ENCODE peak calls at places on chromosomes 16 and 17, in four cellular contexts. M is transverse colon, S is ovary, Y is sigmoid colon. U is an unnamed sample.

GRCh38 chr17:41009301-41009760 is 403 bp upstream of the KRTAP3-1 start:
- DNase-seq in M (no peak), S (no peak), Y (no peak), U (no peak)

GRCh38 chr17:32746698-32747097 is 130.2 kb downstream of the MYO1D start:
- DNase-seq in M (no peak), S (no peak), Y (no peak), U (no peak)

GRCh38 chr17:35764123-35764991 is 3.7 kb downstream of the C17orf50 start:
- DNase-seq in M (peak), S (peak), Y (peak), U (peak)

GRCh38 chr17:37512442-37513070 is 22.9 kb downstream of the DUSP14 start:
- DNase-seq in M (no peak), S (no peak), Y (no peak), U (no peak)

GRCh38 chr17:46942441-46943217 is 19.7 kb downstream of the GOSR2 start:
- DNase-seq in M (peak), S (peak), Y (no peak), U (no peak)

GRCh38 chr16:84726670-84727467 is 27.1 kb downstream of the USP10 start:
- DNase-seq in M (peak), S (no peak), Y (peak), U (no peak)

GRCh38 chr17:3735515-3735914 is 11.8 kb downstream of the HASPIN start:
- DNase-seq in M (no peak), S (no peak), Y (no peak), U (no peak)

GRCh38 chr16:80804061-80804450 is 342 bp downstream of the CDYL2 start:
- DNase-seq in M (peak), S (no peak), Y (no peak), U (no peak)

GRCh38 chr17:876272-876671 is 94.1 kb downstream of the MRM3 start:
- DNase-seq in M (no peak), S (no peak), Y (no peak), U (no peak)

GRCh38 chr16:75024591-75024990 is 25.8 kb downstream of the ZNRF1 start:
- DNase-seq in M (no peak), S (no peak), Y (no peak), U (no peak)

GRCh38 chr17:7440823-7441174 is 1.5 kb downstream of the FGF11 start:
- DNase-seq in M (peak), S (no peak), Y (no peak), U (no peak)

GRCh38 chr16:12184419-12184831 is 207.9 kb downstream of the SNX29 start:
- DNase-seq in M (no peak), S (no peak), Y (no peak), U (no peak)

GRCh38 chr16:23061669-23062068 is 87.6 kb downstream of the USP31 start:
- DNase-seq in M (no peak), S (no peak), Y (no peak), U (no peak)

GRCh38 chr16:15958703-15959348 is 9.4 kb downstream of the ABCC1 start:
- DNase-seq in M (no peak), S (no peak), Y (no peak), U (no peak)

GRCh38 chr17:77467513-77467912 is 326.7 kb downstream of the SEC14L1 start:
- DNase-seq in M (no peak), S (no peak), Y (no peak), U (no peak)

GRCh38 chr16:58459344-58460218 is 40.4 kb upstream of the NDRG4 start:
- DNase-seq in M (no peak), S (no peak), Y (no peak), U (no peak)

GRCh38 chr16:60203525-60204124 is 1469.5 kb upstream of the GOT2 start:
- DNase-seq in M (no peak), S (no peak), Y (no peak), U (no peak)

GRCh38 chr16:68792465-68793324 is 50.6 kb upstream of the TANGO6 start:
- DNase-seq in M (peak), S (no peak), Y (no peak), U (no peak)

GRCh38 chr16:27726621-27727275 is 176.8 kb downstream of the KATNIP start:
- DNase-seq in M (no peak), S (no peak), Y (no peak), U (no peak)

GRCh38 chr17:75755205-75755901 is 9.6 kb downstream of the GALK1 start:
- DNase-seq in M (no peak), S (no peak), Y (no peak), U (no peak)

GRCh38 chr16:59886021-59886420 is 1151.9 kb upstream of the GOT2 start:
- DNase-seq in M (no peak), S (no peak), Y (peak), U (peak)

GRCh38 chr17:82826956-82827355 is 12.9 kb downstream of the ZNF750 start:
- DNase-seq in M (no peak), S (no peak), Y (peak), U (no peak)

GRCh38 chr17:83050651-83051422 is 28.6 kb upstream of the METRNL start:
- DNase-seq in M (peak), S (no peak), Y (peak), U (no peak)

GRCh38 chr17:68656666-68657065 is 55.5 kb upstream of the FAM20A start:
- DNase-seq in M (no peak), S (no peak), Y (no peak), U (no peak)
- TF ChIP-seq EP300 in M (no peak), S (no peak), Y (no peak), U (no peak)

DNA sequence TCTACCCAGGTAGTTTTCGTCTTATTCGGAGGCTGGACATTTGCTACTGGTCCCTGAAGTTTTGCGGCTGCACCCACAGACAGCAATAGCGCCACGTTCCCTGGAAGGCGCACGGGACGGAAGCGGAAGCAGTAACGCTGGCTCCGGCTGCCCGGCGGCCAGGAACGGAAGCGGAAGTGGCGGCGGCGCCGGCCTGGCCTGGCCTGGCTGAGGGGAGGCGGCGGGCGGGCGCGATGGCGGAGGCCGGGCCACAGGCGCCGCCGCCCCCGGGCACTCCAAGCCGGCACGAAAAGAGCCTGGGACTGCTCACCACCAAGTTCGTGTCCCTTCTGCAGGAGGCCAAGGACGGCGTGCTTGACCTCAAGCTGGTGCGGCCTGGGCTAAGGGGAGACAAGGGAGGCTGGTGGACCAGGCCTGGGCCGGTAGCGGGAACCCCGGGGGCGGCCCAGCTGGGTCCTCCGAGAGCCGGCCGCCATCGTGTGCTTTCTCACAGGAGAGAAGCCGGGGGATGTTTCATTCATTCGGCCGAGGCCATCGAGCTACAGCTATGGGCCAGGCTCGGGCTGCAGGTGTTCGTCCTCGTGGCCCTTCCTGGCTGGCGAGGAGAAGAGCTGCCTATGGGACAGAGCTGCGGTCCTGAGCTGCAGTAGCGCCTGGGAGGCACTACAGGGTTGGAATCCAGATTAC is at the start of gene E2F4:
- DNase-seq in M (peak), S (peak), Y (peak), U (peak)
- TF ChIP-seq EP300 in M (no peak), S (no peak), Y (no peak), U (peak)

GRCh38 chr16:26360867-26361266 is 669.1 kb downstream of the HS3ST4 start:
- DNase-seq in M (no peak), S (no peak), Y (no peak), U (no peak)
- TF ChIP-seq EP300 in M (no peak), S (no peak), Y (no peak), U (no peak)

GRCh38 chr16:14497245-14498082 is 132.6 kb downstream of the PARN start:
- DNase-seq in M (no peak), S (no peak), Y (no peak), U (no peak)
- TF ChIP-seq EP300 in M (no peak), S (no peak), Y (no peak), U (no peak)

DNA sequence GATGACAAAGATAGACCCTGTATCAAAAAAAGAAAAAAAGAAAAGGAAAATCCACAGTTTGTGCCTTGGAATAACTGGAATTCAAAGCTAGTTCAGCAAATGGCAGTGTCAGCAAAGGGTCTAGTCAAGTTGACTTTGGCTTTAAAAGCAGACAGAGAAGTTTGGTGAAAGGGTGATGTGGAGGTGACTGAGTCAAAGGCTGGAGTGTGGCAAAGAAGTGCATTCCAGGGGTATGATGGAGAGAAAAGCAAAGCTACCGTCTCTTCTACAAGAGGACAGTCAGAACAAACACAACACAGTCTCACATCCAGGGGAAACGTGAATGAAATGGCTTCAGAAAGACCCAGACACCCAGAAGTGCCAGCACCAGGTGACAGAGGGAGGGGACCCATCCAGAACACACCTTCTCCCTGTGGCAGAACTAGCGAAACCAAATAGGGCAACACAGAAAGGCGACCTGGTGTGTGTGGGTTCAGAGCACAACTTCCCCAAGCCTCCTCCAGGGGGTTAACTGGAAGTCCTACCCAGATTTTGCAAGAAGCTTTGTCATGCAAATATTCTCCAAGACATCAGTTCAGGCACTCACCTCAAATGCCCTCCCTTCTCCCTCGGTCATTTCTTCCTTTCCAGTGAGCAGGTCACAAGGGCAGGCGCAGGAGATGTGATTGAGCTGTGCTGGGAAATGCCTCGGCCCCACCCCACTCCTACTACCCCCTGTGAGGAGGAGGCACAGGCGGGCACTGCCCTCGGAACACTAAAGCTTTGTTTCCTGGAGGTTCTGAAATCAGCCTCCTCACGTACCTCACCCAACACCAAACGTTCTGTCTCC is 481.9 kb downstream of the SOX9 start:
- DNase-seq in M (peak), S (no peak), Y (no peak), U (no peak)
- TF ChIP-seq EP300 in M (no peak), S (no peak), Y (no peak), U (peak)

GRCh38 chr16:67489401-67490083 is 6.2 kb upstream of the AGRP start:
- DNase-seq in M (no peak), S (no peak), Y (no peak), U (no peak)
- TF ChIP-seq EP300 in M (no peak), S (no peak), Y (no peak), U (no peak)